ENCODE peak calls at places on chromosomes 2 and 18, in nine cellular contexts. X is C1 segment of cervical spinal cord, W is AG09319, K is dermis blood vessel endothelial cell, G is endodermal cell, A is NCI-H2171, H is GDM1, E is NCI-H1417 treated with DMSO at 0.1 percent for 48 hours, Q is NCI-H748 treated with DMSO at 0.1 percent for 48 hours. L is an unnamed sample.

GRCh38 chr2:96091711-96092579 is 24.4 kb downstream of the ADRA2B start:
- DNase-seq in X (no peak), W (no peak), K (no peak), G (peak; percentile 64), A (peak; percentile 82), H (no peak), E (no peak), Q (no peak), L (peak; percentile 42)

GRCh38 chr2:40213071-40213470 is 238.8 kb downstream of the SLC8A1 start:
- DNase-seq in X (no peak), W (no peak), K (peak; percentile 6), G (no peak), A (no peak), H (no peak), E (no peak), Q (no peak), L (no peak)

GRCh38 chr18:22132763-22133162 is 36.6 kb upstream of the GATA6 start:
- DNase-seq in X (no peak), W (no peak), K (no peak), G (no peak), A (no peak), H (no peak), E (no peak), Q (no peak), L (no peak)

GRCh38 chr2:219284501-219285347 is 5.6 kb downstream of the DNAJB2 start:
- DNase-seq in X (no peak), W (no peak), K (no peak), G (no peak), A (no peak), H (no peak), E (no peak), Q (no peak), L (no peak)

GRCh38 chr2:197011777-197012641 is 85.5 kb upstream of the PGAP1 start:
- DNase-seq in X (no peak), W (no peak), K (peak; percentile 75), G (no peak), A (peak; percentile 26), H (peak; percentile 34), E (peak; percentile 7), Q (peak; percentile 94), L (no peak)

GRCh38 chr2:10378189-10378588 is 69.9 kb downstream of the ODC1 start:
- DNase-seq in X (no peak), W (no peak), K (no peak), G (no peak), A (no peak), H (no peak), E (no peak), Q (no peak), L (no peak)

GRCh38 chr2:184654945-184655344 is 56.6 kb downstream of the ZNF804A start:
- DNase-seq in X (no peak), W (peak; percentile 36), K (no peak), G (no peak), A (no peak), H (no peak), E (no peak), Q (no peak), L (no peak)

GRCh38 chr18:45775241-45775676 is 50.2 kb upstream of the SIGLEC15 start:
- DNase-seq in X (peak; percentile 23), W (peak; percentile 59), K (peak; percentile 91), G (peak; percentile 91), A (peak; percentile 83), H (peak; percentile 65), E (no peak), Q (no peak), L (peak; percentile 84)

GRCh38 chr2:233400341-233400740 is 46.0 kb downstream of the DGKD start:
- DNase-seq in X (no peak), W (no peak), K (no peak), G (peak; percentile 47), A (no peak), H (no peak), E (no peak), Q (no peak), L (no peak)

GRCh38 chr2:33366473-33366872 is 110.0 kb upstream of the RASGRP3 start:
- DNase-seq in X (no peak), W (peak; percentile 35), K (peak; percentile 85), G (no peak), A (no peak), H (no peak), E (no peak), Q (no peak), L (no peak)

GRCh38 chr2:238557431-238557830 is 130.7 kb downstream of the ASB1 start:
- DNase-seq in X (no peak), W (no peak), K (no peak), G (no peak), A (no peak), H (no peak), E (no peak), Q (no peak), L (no peak)

GRCh38 chr2:175039490-175039889 is 34.3 kb upstream of the CHN1 start:
- DNase-seq in X (no peak), W (no peak), K (no peak), G (no peak), A (no peak), H (no peak), E (no peak), Q (no peak), L (no peak)

GRCh38 chr2:212891580-212891979 is 259.8 kb downstream of the IKZF2 start:
- DNase-seq in X (no peak), W (no peak), K (no peak), G (no peak), A (no peak), H (no peak), E (no peak), Q (no peak), L (no peak)

GRCh38 chr2:237774811-237775553 is 23.6 kb upstream of the RBM44 start:
- DNase-seq in X (no peak), W (no peak), K (peak; percentile 81), G (peak; percentile 90), A (no peak), H (peak; percentile 12), E (no peak), Q (peak; percentile 44), L (no peak)

GRCh38 chr18:48788378-48788777 is 162.4 kb downstream of the SMAD7 start:
- DNase-seq in X (no peak), W (no peak), K (no peak), G (peak; percentile 14), A (no peak), H (no peak), E (no peak), Q (no peak), L (peak; percentile 21)

GRCh38 chr2:152126664-152127063 is 27.8 kb upstream of the CACNB4 start:
- DNase-seq in X (no peak), W (no peak), K (no peak), G (no peak), A (no peak), H (no peak), E (no peak), Q (no peak), L (no peak)

GRCh38 chr18:79258447-79258846 is 137.3 kb upstream of the NFATC1 start:
- DNase-seq in X (no peak), W (no peak), K (no peak), G (no peak), A (no peak), H (no peak), E (no peak), Q (no peak), L (no peak)

GRCh38 chr2:27638709-27639108 is 9.9 kb downstream of the GPN1 start:
- DNase-seq in X (no peak), W (no peak), K (no peak), G (no peak), A (no peak), H (no peak), E (no peak), Q (no peak), L (no peak)

GRCh38 chr18:24262097-24262496 is 123.2 kb downstream of the CABYR start:
- DNase-seq in X (no peak), W (no peak), K (no peak), G (no peak), A (no peak), H (no peak), E (no peak), Q (no peak), L (no peak)